ENCODE peak calls at places on chromosomes 7 and 10, in ten cellular contexts. M is GM23248, R is HT-29, T is AG10803, F is stromal cell of bone marrow, A is body of pancreas, N is progenitor cell of endocrine pancreas, V is cardiac fibroblast, P is kidney, K is Ammon's horn. X is an unnamed sample.

GRCh38 chr7:121385800-121386179 is 10.3 kb downstream of the FAM3C start:
- DNase-seq in R (no peak), K (no peak), P (no peak), N (no peak), F (no peak), T (no peak), M (no peak), V (peak; percentile 34), A (no peak), X (peak; percentile 5)

GRCh38 chr7:137313196-137313595 is 30.3 kb downstream of the PTN start:
- DNase-seq in N (no peak), M (peak; percentile 17), A (no peak), K (peak; percentile 69), F (no peak), V (peak; percentile 5), T (peak; percentile 20), R (no peak), P (no peak), X (no peak)

GRCh38 chr7:151993977-151994676 is 31.3 kb upstream of the GALNT11 start:
- DNase-seq in P (no peak), K (peak; percentile 31), N (no peak), A (peak; percentile 15), M (peak; percentile 5), T (no peak), R (peak; percentile 54), F (no peak), V (no peak), X (no peak)

GRCh38 chr10:22453948-22454347 is 108.7 kb downstream of the SPAG6 start:
- DNase-seq in K (no peak), T (no peak), V (no peak), P (no peak), N (no peak), R (no peak), M (peak; percentile 12), F (no peak), A (no peak), X (no peak)

GRCh38 chr10:103739039-103739764 is 116.2 kb downstream of the SH3PXD2A start:
- DNase-seq in P (no peak), V (peak; percentile 91), M (peak; percentile 95), N (no peak), F (peak; percentile 93), K (no peak), T (peak; percentile 96), A (peak; percentile 41), R (no peak), X (peak; percentile 91)

GRCh38 chr7:82396343-82396742 is 47.2 kb downstream of the CACNA2D1 start:
- DNase-seq in V (no peak), A (no peak), K (no peak), P (no peak), F (no peak), R (no peak), M (no peak), T (no peak), N (no peak), X (no peak)

GRCh38 chr7:106536079-106536478 is 124.9 kb downstream of the CCDC71L start:
- DNase-seq in P (no peak), K (no peak), M (no peak), R (no peak), A (no peak), F (no peak), N (no peak), T (no peak), V (no peak), X (no peak)

GRCh38 chr7:91953618-91954017 is 13.0 kb downstream of the AKAP9 start:
- DNase-seq in T (peak; percentile 25), P (no peak), N (no peak), M (peak; percentile 47), R (peak; percentile 42), K (no peak), A (no peak), F (no peak), V (peak; percentile 41), X (no peak)

GRCh38 chr7:99002146-99002826 is 124.0 kb downstream of the TRRAP start:
- DNase-seq in R (no peak), K (no peak), F (no peak), P (no peak), N (no peak), T (no peak), M (no peak), A (no peak), V (no peak), X (no peak)

GRCh38 chr7:129089521-129090212 is 34.8 kb upstream of the TNPO3 start:
- DNase-seq in P (no peak), A (no peak), T (no peak), K (no peak), V (peak; percentile 48), M (peak; percentile 15), R (no peak), N (no peak), F (no peak), X (no peak)

GRCh38 chr7:131546126-131546525 is 10.3 kb downstream of the PODXL start:
- DNase-seq in V (no peak), A (peak; percentile 70), P (peak; percentile 32), R (peak; percentile 50), T (peak; percentile 40), K (no peak), M (no peak), F (no peak), N (no peak), X (no peak)

GRCh38 chr10:33412261-33413092 is 78.0 kb upstream of the NRP1 start:
- DNase-seq in V (peak; percentile 97), T (peak; percentile 94), P (no peak), K (peak; percentile 60), F (peak; percentile 97), N (no peak), M (peak; percentile 98), A (no peak), R (no peak), X (peak; percentile 95)

GRCh38 chr10:97708976-97709745 is 4.4 kb upstream of the MARVELD1 start:
- DNase-seq in A (peak; percentile 76), V (peak; percentile 88), N (no peak), F (peak; percentile 85), K (peak; percentile 76), M (peak; percentile 83), R (peak; percentile 78), T (peak; percentile 90), P (peak; percentile 75), X (peak; percentile 31)